ENCODE peak calls at places on chromosomes 13 and 19, in seven cellular contexts. C is GM19239; N is WTC11; K is hypothalamus; Z is activated T-cell treated with anti-CD3 and anti-CD28 coated beads for 1 hour; G is activated CD4-positive, alpha-beta T cell treated with anti-CD3 and anti-CD28 coated beads, Interleukin-2, amount 50 U/mL, for 24 hours; Q is NCI-H1092. X is an unnamed sample.

GRCh38 chr13:73602295-73602694 is 531.9 kb downstream of the KLF12 start:
- DNase-seq in K (no peak), Z (no peak), Q (no peak), N (no peak), G (no peak), C (no peak), X (no peak)

GRCh38 chr13:113401452-113402415 is 37.8 kb upstream of the GRTP1 start:
- DNase-seq in G (no peak), K (no peak), Z (no peak), N (peak), Q (no peak), C (no peak), X (no peak)

GRCh38 chr13:30905932-30906383 is at the start of gene MEDAG:
- DNase-seq in N (peak), Q (no peak), C (no peak), Z (no peak), G (no peak), K (no peak), X (no peak)

GRCh38 chr13:24083722-24084421 is 76.6 kb upstream of the SPATA13 start:
- DNase-seq in Q (peak), N (no peak), C (no peak), Z (no peak), G (no peak), K (no peak), X (no peak)

GRCh38 chr13:78035500-78035899 is 116.9 kb upstream of the EDNRB start:
- DNase-seq in G (no peak), Z (no peak), Q (no peak), C (no peak), N (no peak), K (no peak), X (no peak)

GRCh38 chr19:1119475-1120217 is 15.9 kb downstream of the GPX4 start:
- DNase-seq in N (no peak), K (no peak), C (no peak), Z (no peak), G (no peak), Q (no peak), X (no peak)

GRCh38 chr19:50333235-50333736 is 4.1 kb upstream of the KCNC3 start:
- DNase-seq in Z (peak), K (peak), C (peak), G (peak), N (peak), Q (peak), X (peak)

GRCh38 chr13:87661471-87661870 is 9.7 kb upstream of the SLITRK5 start:
- DNase-seq in Z (no peak), K (no peak), Q (no peak), G (no peak), N (no peak), C (no peak), X (no peak)

GRCh38 chr13:24039621-24040475 is 120.7 kb upstream of the SPATA13 start:
- DNase-seq in K (no peak), Q (no peak), Z (no peak), G (no peak), N (no peak), C (no peak), X (no peak)

GRCh38 chr19:41870401-41870873 is 6.6 kb upstream of the CD79A start:
- DNase-seq in G (no peak), C (no peak), Q (no peak), Z (no peak), N (no peak), K (no peak), X (no peak)

GRCh38 chr19:8367327-8368001 is 3.5 kb downstream of the ANGPTL4 start:
- DNase-seq in C (no peak), Z (no peak), Q (peak), K (peak), G (no peak), N (peak), X (no peak)

GRCh38 chr19:7337380-7338194 is 11.2 kb upstream of the ARHGEF18 start:
- DNase-seq in K (no peak), N (no peak), G (no peak), C (no peak), Z (no peak), Q (no peak), X (no peak)

GRCh38 chr19:41616785-41617621 is 9.9 kb downstream of the CEACAM4 start:
- DNase-seq in G (no peak), Z (no peak), C (no peak), N (peak), K (no peak), Q (no peak), X (no peak)

GRCh38 chr19:800360-801029 is 3.2 kb downstream of the PTBP1 start:
- DNase-seq in N (no peak), G (no peak), Q (no peak), K (no peak), C (no peak), Z (no peak), X (no peak)

GRCh38 chr19:56261145-56261544 is 11.4 kb upstream of the EDDM13 start:
- DNase-seq in N (no peak), Z (no peak), G (no peak), C (no peak), Q (no peak), K (no peak), X (no peak)

GRCh38 chr13:97342936-97343335 is 91.0 kb upstream of the RAP2A start:
- DNase-seq in G (no peak), Q (no peak), C (no peak), N (no peak), K (no peak), Z (no peak), X (no peak)

GRCh38 chr19:40741527-40742390 is 8.5 kb downstream of the ACTMAP start:
- DNase-seq in K (no peak), Z (no peak), Q (no peak), N (no peak), C (no peak), G (no peak), X (no peak)

GRCh38 chr13:102825921-102826706 is 19.7 kb upstream of the ERCC5 start:
- DNase-seq in G (no peak), Z (no peak), N (no peak), C (no peak), K (no peak), Q (no peak), X (no peak)

X was measured in NCI-H510A.